ENCODE peak calls at places on chromosome 22, in eight cellular contexts. One of them, this sample, is unnamed.
A peak's percentile ranks its signal among the peaks of the same experiment; 100 is the strongest.

GRCh38 chr22:29706991-29707390 is 12.8 kb upstream of the CABP7 start:
- DNase-seq in Right ventricle myocardium inferior: no peak
- DNase-seq in smooth muscle cell of the brain vasculature: no peak
- DNase-seq in T-cell: no peak
- DNase-seq in cardiac muscle cell: no peak
- DNase-seq in effector CD4-positive, alpha-beta T cell: no peak
- DNase-seq in NCI-H1417: no peak
- DNase-seq in naive thymus-derived CD8-positive, alpha-beta T cell: no peak
- DNase-seq in this sample: no peak

GRCh38 chr22:20086101-20086599 is 6.1 kb downstream of the DGCR8 start:
- DNase-seq in cardiac muscle cell: no peak
- DNase-seq in effector CD4-positive, alpha-beta T cell: no peak
- DNase-seq in naive thymus-derived CD8-positive, alpha-beta T cell: no peak
- DNase-seq in NCI-H1417: no peak
- DNase-seq in smooth muscle cell of the brain vasculature: no peak
- DNase-seq in Right ventricle myocardium inferior: no peak
- DNase-seq in T-cell: no peak
- DNase-seq in this sample: no peak

GRCh38 chr22:21726650-21727049 is 8.9 kb downstream of the YPEL1 start:
- DNase-seq in NCI-H1417: peak; percentile 6
- DNase-seq in effector CD4-positive, alpha-beta T cell: no peak
- DNase-seq in smooth muscle cell of the brain vasculature: no peak
- DNase-seq in Right ventricle myocardium inferior: no peak
- DNase-seq in naive thymus-derived CD8-positive, alpha-beta T cell: no peak
- DNase-seq in T-cell: peak; percentile 21
- DNase-seq in cardiac muscle cell: peak; percentile 40
- DNase-seq in this sample: peak; percentile 67

GRCh38 chr22:32940736-32941135 is 117.4 kb downstream of the SYN3 start:
- DNase-seq in NCI-H1417: no peak
- DNase-seq in naive thymus-derived CD8-positive, alpha-beta T cell: no peak
- DNase-seq in effector CD4-positive, alpha-beta T cell: no peak
- DNase-seq in smooth muscle cell of the brain vasculature: no peak
- DNase-seq in cardiac muscle cell: no peak
- DNase-seq in T-cell: no peak
- DNase-seq in Right ventricle myocardium inferior: no peak
- DNase-seq in this sample: no peak

GRCh38 chr22:36238348-36239149 is 778 bp downstream of the APOL2 start:
- DNase-seq in naive thymus-derived CD8-positive, alpha-beta T cell: no peak
- DNase-seq in smooth muscle cell of the brain vasculature: no peak
- DNase-seq in effector CD4-positive, alpha-beta T cell: no peak
- DNase-seq in cardiac muscle cell: peak; percentile 13
- DNase-seq in NCI-H1417: no peak
- DNase-seq in Right ventricle myocardium inferior: no peak
- DNase-seq in T-cell: no peak
- DNase-seq in this sample: peak; percentile 64

GRCh38 chr22:44451016-44451415 is 47.0 kb downstream of the RTL6 start:
- DNase-seq in NCI-H1417: no peak
- DNase-seq in cardiac muscle cell: no peak
- DNase-seq in Right ventricle myocardium inferior: no peak
- DNase-seq in effector CD4-positive, alpha-beta T cell: no peak
- DNase-seq in naive thymus-derived CD8-positive, alpha-beta T cell: no peak
- DNase-seq in smooth muscle cell of the brain vasculature: no peak
- DNase-seq in T-cell: no peak
- DNase-seq in this sample: peak; percentile 52

GRCh38 chr22:48758021-48758561 is 1069.6 kb downstream of the BRD1 start:
- DNase-seq in T-cell: no peak
- DNase-seq in naive thymus-derived CD8-positive, alpha-beta T cell: no peak
- DNase-seq in effector CD4-positive, alpha-beta T cell: no peak
- DNase-seq in Right ventricle myocardium inferior: peak; percentile 68
- DNase-seq in smooth muscle cell of the brain vasculature: no peak
- DNase-seq in cardiac muscle cell: no peak
- DNase-seq in NCI-H1417: peak; percentile 47
- DNase-seq in this sample: no peak

GRCh38 chr22:42174062-42174461 is 43.5 kb upstream of the CYP2D6 start:
- DNase-seq in naive thymus-derived CD8-positive, alpha-beta T cell: no peak
- DNase-seq in cardiac muscle cell: no peak
- DNase-seq in NCI-H1417: no peak
- DNase-seq in T-cell: no peak
- DNase-seq in Right ventricle myocardium inferior: no peak
- DNase-seq in smooth muscle cell of the brain vasculature: no peak
- DNase-seq in effector CD4-positive, alpha-beta T cell: no peak
- DNase-seq in this sample: no peak

GRCh38 chr22:48960981-48961655 is 866.6 kb downstream of the BRD1 start:
- DNase-seq in effector CD4-positive, alpha-beta T cell: no peak
- DNase-seq in naive thymus-derived CD8-positive, alpha-beta T cell: no peak
- DNase-seq in Right ventricle myocardium inferior: no peak
- DNase-seq in T-cell: no peak
- DNase-seq in cardiac muscle cell: no peak
- DNase-seq in smooth muscle cell of the brain vasculature: no peak
- DNase-seq in NCI-H1417: no peak
- DNase-seq in this sample: peak; percentile 35

This sample was measured in activated CD8-positive, alpha-beta memory T cell treated with anti-CD3 and anti-CD28 coated beads for 24 hours.